ENCODE peak calls at places on chromosomes 7 and 10, in six cellular contexts. X, C, Q, I, Y and B are unnamed samples.
A peak's percentile ranks its signal among the peaks of the same experiment; 100 is the strongest.

GRCh38 chr7:47253650-47254080 is 328.2 kb downstream of the TNS3 start:
- DNase-seq in C (peak; percentile 52), Q (no peak), X (peak; percentile 24), Y (no peak), I (peak; percentile 32), B (no peak)

GRCh38 chr7:138477581-138477980 is 17.5 kb downstream of the TRIM24 start:
- DNase-seq in X (no peak), C (no peak), Y (no peak), I (no peak), Q (no peak), B (no peak)

GRCh38 chr10:121527690-121528089 is 70.6 kb downstream of the FGFR2 start:
- DNase-seq in Y (no peak), I (no peak), X (peak; percentile 37), C (peak; percentile 59), Q (no peak), B (no peak)

GRCh38 chr7:66283003-66283920 is 78.1 kb downstream of the TPST1 start:
- DNase-seq in X (no peak), I (no peak), C (peak; percentile 60), Q (no peak), Y (no peak), B (no peak)

GRCh38 chr10:102511562-102512274 is 7.9 kb downstream of the SUFU start:
- DNase-seq in Q (no peak), Y (no peak), C (no peak), I (no peak), X (no peak), B (no peak)

GRCh38 chr7:137936509-137937201 is 65.2 kb downstream of the CREB3L2 start:
- DNase-seq in Y (no peak), C (no peak), Q (no peak), X (no peak), I (no peak), B (no peak)

GRCh38 chr10:8876171-8876570 is 821.7 kb downstream of the GATA3 start:
- DNase-seq in X (no peak), C (no peak), Y (no peak), I (no peak), Q (no peak), B (no peak)

GRCh38 chr10:86295351-86295750 is 71.2 kb downstream of the GRID1 start:
- DNase-seq in X (no peak), C (no peak), I (peak; percentile 4), Q (peak; percentile 8), Y (no peak), B (no peak)

GRCh38 chr10:30865141-30865926 is 166.3 kb downstream of the ZNF438 start:
- DNase-seq in X (no peak), Y (no peak), I (no peak), C (no peak), Q (no peak), B (no peak)

GRCh38 chr10:27948191-27948590 is 50.7 kb downstream of the ODAD2 start:
- DNase-seq in Q (no peak), I (no peak), X (no peak), C (no peak), Y (no peak), B (no peak)

GRCh38 chr7:102096706-102097427 is 189.8 kb upstream of the SH2B2 start:
- DNase-seq in Q (no peak), C (no peak), X (no peak), Y (no peak), I (no peak), B (no peak)

GRCh38 chr7:98409843-98410242 is 9.0 kb upstream of the BAIAP2L1 start:
- DNase-seq in Y (no peak), Q (no peak), C (no peak), X (no peak), I (no peak), B (no peak)

GRCh38 chr10:116521424-116522305 is 24.1 kb upstream of the PNLIP start:
- DNase-seq in X (peak; percentile 33), C (peak; percentile 70), Y (peak; percentile 35), Q (no peak), I (peak; percentile 32), B (no peak)

GRCh38 chr7:78095549-78095948 is 297.0 kb downstream of the PHTF2 start:
- DNase-seq in X (no peak), I (no peak), C (peak; percentile 82), Y (no peak), Q (no peak), B (no peak)

GRCh38 chr10:91495402-91495801 is 85.3 kb downstream of the HECTD2 start:
- DNase-seq in I (no peak), Q (no peak), Y (no peak), X (no peak), C (no peak), B (no peak)

GRCh38 chr10:127996586-127996985 is 89.7 kb downstream of the PTPRE start:
- DNase-seq in X (no peak), C (no peak), Y (no peak), Q (no peak), I (no peak), B (no peak)

GRCh38 chr7:130566168-130566897 is 74.4 kb downstream of the MEST start:
- DNase-seq in Y (no peak), I (no peak), C (peak; percentile 94), X (no peak), Q (no peak), B (no peak)

GRCh38 chr7:123944395-123944794 is 19.4 kb downstream of the SPAM1 start:
- DNase-seq in Q (no peak), I (no peak), C (no peak), X (no peak), Y (no peak), B (no peak)

GRCh38 chr10:3054183-3054815 is 13.0 kb upstream of the PFKP start:
- DNase-seq in Q (no peak), C (no peak), Y (no peak), I (no peak), X (no peak), B (no peak)

GRCh38 chr7:64599341-64599740 is 36.5 kb upstream of the ZNF680 start:
- DNase-seq in C (no peak), X (no peak), Q (no peak), Y (no peak), I (no peak), B (no peak)

GRCh38 chr10:94450782-94451181 is 48.4 kb downstream of the TBC1D12 start:
- DNase-seq in X (no peak), Q (no peak), Y (no peak), I (no peak), C (no peak), B (no peak)

GRCh38 chr10:60444494-60445064 is 54.9 kb upstream of the ANK3 start:
- DNase-seq in Y (no peak), X (peak; percentile 15), I (no peak), Q (no peak), C (no peak), B (no peak)

GRCh38 chr10:37712489-37713131 is 144.8 kb downstream of the ZNF248 start:
- DNase-seq in C (no peak), Y (no peak), X (no peak), Q (no peak), I (no peak), B (no peak)

GRCh38 chr10:35409094-35409582 is 72.8 kb downstream of the CCNY start:
- DNase-seq in C (peak; percentile 73), I (no peak), Q (no peak), Y (peak; percentile 64), X (no peak), B (no peak)

GRCh38 chr10:95214369-95214768 is 20.3 kb downstream of the ACSM6 start:
- DNase-seq in C (no peak), Q (no peak), I (no peak), Y (no peak), X (no peak), B (no peak)